ENCODE peak calls at places on chromosomes 3 and 15, in five cellular contexts. E, H, F, Q and G are unnamed samples. For H3K4me1, the result is how much of the 10 kb centered on the place peaks cover.

GRCh38 chr3:158725348-158725966 is 6.8 kb downstream of the RARRES1 start:
- DNase-seq in F (no peak), Q (no peak), H (no peak), E (no peak), G (peak)

GRCh38 chr3:53158700-53159414 is 2.2 kb upstream of the PRKCD start:
- DNase-seq in F (no peak), H (no peak), Q (peak), E (no peak), G (no peak)

GRCh38 chr3:114714957-114715356 is 421.1 kb downstream of the TIGIT start:
- DNase-seq in H (no peak), F (no peak), E (no peak), Q (no peak), G (no peak)

GRCh38 chr3:41863024-41863423 is 98.9 kb downstream of the ULK4 start:
- DNase-seq in F (no peak), E (no peak), Q (peak), H (peak), G (no peak)

GRCh38 chr3:69775751-69776150 is 36.5 kb downstream of the MITF start:
- DNase-seq in H (no peak), F (no peak), Q (no peak), E (no peak), G (no peak)

GRCh38 chr15:100947760-100948429 is 28.7 kb downstream of the LRRK1 start:
- DNase-seq in F (no peak), H (no peak), Q (no peak), E (no peak), G (no peak)

GRCh38 chr15:27043770-27044169 is 72.8 kb downstream of the GABRG3 start:
- DNase-seq in Q (no peak), F (no peak), E (no peak), H (no peak), G (no peak)

GRCh38 chr15:69045810-69046209 is 31.3 kb downstream of the NOX5 start:
- DNase-seq in F (no peak), Q (no peak), H (peak), E (no peak), G (no peak)

GRCh38 chr3:143314291-143315093 is 194.9 kb downstream of the CHST2 start:
- DNase-seq in Q (no peak), E (no peak), F (no peak), H (no peak), G (no peak)

GRCh38 chr3:195908439-195909293 is at the start of gene TNK2:
- DNase-seq in F (peak), E (no peak), Q (peak), H (no peak), G (no peak)

GRCh38 chr3:39255503-39256325 is 24.1 kb downstream of the CX3CR1 start:
- DNase-seq in E (no peak), Q (peak), F (no peak), H (no peak), G (no peak)

GRCh38 chr3:122977645-122978466 is 49.7 kb downstream of the SEMA5B start:
- DNase-seq in H (peak), E (no peak), Q (no peak), F (no peak), G (peak)

GRCh38 chr3:52187576-52187975 is 10.4 kb upstream of the ALAS1 start:
- DNase-seq in E (no peak), Q (no peak), F (no peak), H (no peak), G (no peak)

GRCh38 chr15:55741592-55742497 is 1.1 kb downstream of the PRTG start:
- DNase-seq in Q (no peak), E (no peak), F (no peak), H (peak), G (no peak)

GRCh38 chr15:64651573-64652260 is 123.7 kb downstream of the RBPMS2 start:
- DNase-seq in H (peak), E (no peak), Q (peak), F (no peak), G (no peak)

GRCh38 chr3:2268779-2269178 is 170.1 kb downstream of the CNTN4 start:
- DNase-seq in E (no peak), F (no peak), H (peak), Q (no peak), G (no peak)

GRCh38 chr3:126659915-126660886 is 5.3 kb upstream of the TXNRD3 start:
- DNase-seq in F (no peak), Q (peak), H (peak), E (no peak), G (no peak)

GRCh38 chr15:73442968-73443367 is at the start of gene REC114:
- DNase-seq in F (no peak), Q (no peak), E (no peak), H (no peak), G (no peak)

GRCh38 chr15:71296032-71296686 is 180.9 kb downstream of the THSD4 start:
- DNase-seq in F (no peak), H (no peak), E (no peak), Q (no peak), G (no peak)

GRCh38 chr15:52765779-52766178 is 24.4 kb downstream of the ONECUT1 start:
- DNase-seq in F (no peak), H (peak), Q (no peak), E (no peak), G (no peak)

GRCh38 chr3:20185364-20185732 is 658 bp downstream of the SGO1 start:
- DNase-seq in E (no peak), H (peak), F (no peak), Q (peak), G (no peak)

GRCh38 chr3:193875601-193876321 is 260.2 kb upstream of the HES1 start:
- DNase-seq in Q (no peak), E (no peak), F (no peak), H (no peak), G (no peak)

GRCh38 chr15:92109485-92109884 is 256.0 kb downstream of the SLCO3A1 start:
- DNase-seq in Q (no peak), H (no peak), E (no peak), F (no peak), G (no peak)

GRCh38 chr3:141949972-141950371 is 73.5 kb downstream of the ATP1B3 start:
- DNase-seq in E (no peak), H (no peak), F (no peak), Q (no peak), G (no peak)

GRCh38 chr15:47300035-47300434 is 417.3 kb upstream of the SEMA6D start:
- DNase-seq in F (no peak), E (no peak), H (no peak), Q (no peak), G (no peak)

GRCh38 chr3:52892625-52893311 is 4.6 kb downstream of the STIMATE start:
- DNase-seq in F (no peak), Q (peak), E (no peak), H (peak), G (no peak)

GRCh38 chr15:73927476-73928240 is 1.4 kb downstream of the LOXL1 start:
- DNase-seq in Q (no peak), H (peak), E (peak), F (peak), G (no peak)

GRCh38 chr3:124275421-124275820 is 283.5 kb upstream of the ROPN1 start:
- DNase-seq in H (no peak), F (no peak), Q (no peak), E (no peak), G (no peak)

GRCh38 chr3:185152433-185153169 is at the start of gene C3orf70:
- DNase-seq in H (peak), E (no peak), Q (no peak), F (peak), G (no peak)

GRCh38 chr15:67707520-67708283 is 117.6 kb upstream of the SKOR1 start:
- DNase-seq in H (peak), Q (no peak), E (no peak), F (no peak), G (no peak)

GRCh38 chr3:126191246-126191645 is 10.9 kb upstream of the ALDH1L1 start:
- DNase-seq in E (no peak), F (no peak), Q (no peak), H (no peak), G (no peak)

GRCh38 chr3:172685331-172686214 is 25.3 kb downstream of the NCEH1 start:
- DNase-seq in Q (no peak), F (no peak), H (no peak), E (no peak), G (no peak)

GRCh38 chr15:66234798-66235197 is 18.8 kb downstream of the MEGF11 start:
- DNase-seq in E (no peak), F (no peak), H (no peak), Q (no peak), G (no peak)

GRCh38 chr3:107561980-107562379 is 39.2 kb downstream of the BBX start:
- DNase-seq in Q (no peak), E (no peak), H (no peak), F (no peak), G (no peak)

GRCh38 chr3:98395111-98395510 is 4.6 kb downstream of the OR5K3 start:
- DNase-seq in H (no peak), E (no peak), Q (no peak), F (no peak), G (no peak)

GRCh38 chr3:22284559-22284958 is 533.5 kb upstream of the ZNF385D start:
- DNase-seq in Q (no peak), F (no peak), H (no peak), E (no peak), G (no peak)

GRCh38 chr15:90232941-90233700 is 620 bp downstream of the CIB1 start:
- DNase-seq in Q (peak), E (peak), H (peak), F (no peak), G (no peak)

GRCh38 chr3:100899440-100900091 is 93.7 kb downstream of the ABI3BP start:
- DNase-seq in H (no peak), E (no peak), Q (peak), F (no peak), G (no peak)

GRCh38 chr3:134384963-134385362 is 10.7 kb upstream of the AMOTL2 start:
- DNase-seq in Q (no peak), E (no peak), H (no peak), F (no peak), G (no peak)

DNA sequence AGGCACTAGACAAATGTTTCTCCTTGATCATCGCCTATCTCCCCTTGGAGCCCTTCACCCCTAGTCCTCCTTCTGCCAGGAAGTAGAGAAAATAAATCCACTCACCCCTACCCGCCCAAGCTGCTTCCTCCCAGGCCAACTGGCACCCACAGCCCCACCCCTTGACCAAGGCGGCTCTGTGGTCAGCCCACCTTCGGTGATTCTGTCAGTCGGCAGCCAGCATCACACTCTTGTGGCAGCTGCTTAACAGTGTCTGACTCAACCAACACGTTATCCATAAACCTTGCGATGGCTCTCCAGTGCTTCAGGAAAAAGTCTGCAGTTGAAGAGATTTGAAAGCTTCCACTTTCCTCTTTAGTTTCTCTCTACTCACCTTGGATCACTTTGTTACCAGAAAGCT is 7.6 kb downstream of the SHF start:
- DNase-seq in E (no peak), Q (no peak), H (no peak), F (no peak), G (no peak)
- H3K4me1 ChIP-seq in E (under half), Q (half or more), H (under half), F (under half), G (under half)

GRCh38 chr3:112464264-112464663 is 35.0 kb downstream of the BTLA start:
- DNase-seq in Q (no peak), H (no peak), F (no peak), E (no peak), G (no peak)

GRCh38 chr3:112459750-112460149 is 39.5 kb downstream of the BTLA start:
- DNase-seq in E (no peak), F (no peak), Q (no peak), H (peak), G (no peak)

GRCh38 chr3:112466041-112466440 is 33.2 kb downstream of the BTLA start:
- DNase-seq in E (no peak), H (peak), Q (no peak), F (no peak), G (no peak)

GRCh38 chr3:112460519-112460918 is 38.8 kb downstream of the BTLA start:
- DNase-seq in H (no peak), Q (no peak), F (no peak), E (no peak), G (no peak)

GRCh38 chr3:112463250-112463649 is 36.0 kb downstream of the BTLA start:
- DNase-seq in H (no peak), Q (no peak), F (no peak), E (no peak), G (no peak)
- H3K4me1 ChIP-seq in H (under half), Q (under half), F (half or more), E (under half), G (under half)

GRCh38 chr3:7396534-7396933 is 535.6 kb downstream of the GRM7 start:
- DNase-seq in Q (no peak), H (no peak), F (no peak), E (no peak), G (no peak)
- H3K4me1 ChIP-seq in Q (under half), H (under half), F (under half), E (under half), G (under half)

GRCh38 chr15:43510230-43511011 is 7.0 kb upstream of the MAP1A start:
- DNase-seq in F (peak), E (peak), H (peak), Q (peak), G (peak)

GRCh38 chr15:43509002-43509922 is 8.1 kb upstream of the MAP1A start:
- DNase-seq in Q (peak), H (peak), E (no peak), F (no peak), G (no peak)

GRCh38 chr15:43513550-43513949 is 3.9 kb upstream of the MAP1A start:
- DNase-seq in F (no peak), Q (no peak), E (no peak), H (no peak), G (no peak)

GRCh38 chr15:43509923-43510229 is 7.5 kb upstream of the MAP1A start:
- DNase-seq in F (no peak), H (no peak), E (no peak), Q (no peak), G (no peak)

GRCh38 chr15:43511012-43511885 is 6.2 kb upstream of the MAP1A start:
- DNase-seq in Q (peak), E (no peak), H (peak), F (no peak), G (no peak)
- H3K4me1 ChIP-seq in Q (under half), E (under half), H (under half), F (under half), G (under half)

DNA sequence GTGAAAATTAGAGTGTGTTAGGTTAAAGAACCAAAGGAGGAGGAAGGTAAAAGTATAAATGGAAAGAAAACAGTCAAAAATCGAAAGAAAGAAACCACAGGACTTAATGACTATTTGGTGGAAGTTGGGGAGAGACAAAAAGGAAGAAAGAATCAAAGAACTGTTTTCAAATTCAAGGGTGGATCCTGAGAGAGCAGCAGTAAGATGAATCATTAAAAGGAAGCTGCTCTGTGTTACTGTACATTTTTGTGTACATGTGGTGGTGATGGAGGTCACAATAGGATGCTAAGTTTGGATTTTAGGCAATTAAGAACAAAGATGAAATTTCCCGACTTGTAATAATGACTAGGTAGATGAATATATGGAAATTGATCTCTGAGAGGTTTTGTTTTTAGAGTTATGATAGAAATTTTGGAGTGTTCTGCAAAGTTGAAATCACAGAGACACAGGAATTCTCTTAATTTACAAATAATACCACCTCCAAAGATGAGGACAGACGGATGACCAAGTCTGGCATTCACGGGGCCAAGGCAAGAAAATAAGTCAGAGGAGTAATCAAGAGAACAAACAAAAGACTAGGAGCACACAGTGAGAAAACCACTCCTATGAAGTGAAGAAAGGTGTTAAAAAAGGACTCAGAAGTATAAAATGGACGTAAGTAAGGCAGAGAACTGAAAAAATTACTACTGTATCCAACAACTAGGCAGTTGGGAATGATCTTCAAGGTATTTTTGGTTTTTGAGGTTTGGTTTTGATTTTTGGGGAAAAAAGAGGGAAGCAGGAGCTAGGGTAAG is 7.1 kb downstream of the DHX36 start:
- DNase-seq in F (no peak), E (no peak), H (no peak), Q (no peak), G (no peak)
- H3K4me1 ChIP-seq in F (under half), E (under half), H (under half), Q (under half), G (under half)